ENCODE peak calls at places on chromosomes 16 and 17, in seven cellular contexts. T, M, F, I, N, X and R are unnamed samples.

GRCh38 chr16:67674851-67675578 is 8.4 kb downstream of the C16orf86 start:
- DNase-seq in T (no peak), M (no peak), F (no peak), I (no peak), N (no peak), X (no peak), R (no peak)

GRCh38 chr16:10828851-10829331 is 10.3 kb upstream of the TVP23A start:
- DNase-seq in T (peak), M (no peak), F (no peak), I (peak), N (no peak), X (peak), R (peak)

GRCh38 chr17:77420804-77421634 is 280.2 kb downstream of the SEC14L1 start:
- DNase-seq in T (no peak), M (no peak), F (peak), I (peak), N (no peak), X (no peak), R (peak)

GRCh38 chr16:87853411-87854052 is 15.8 kb downstream of the SLC7A5 start:
- DNase-seq in T (peak), M (peak), F (peak), I (peak), N (peak), X (peak), R (peak)

GRCh38 chr16:65415460-65415859 is 293.6 kb upstream of the CDH11 start:
- DNase-seq in T (no peak), M (no peak), F (no peak), I (peak), N (no peak), X (no peak), R (no peak)

GRCh38 chr17:74394977-74395376 is 27.7 kb downstream of the GPR142 start:
- DNase-seq in T (no peak), M (no peak), F (no peak), I (no peak), N (no peak), X (no peak), R (no peak)

GRCh38 chr16:4091638-4092037 is 24.6 kb downstream of the ADCY9 start:
- DNase-seq in T (no peak), M (no peak), F (no peak), I (no peak), N (no peak), X (no peak), R (no peak)

GRCh38 chr17:4807534-4808377 is 804 bp downstream of the PLD2 start:
- DNase-seq in T (no peak), M (no peak), F (no peak), I (peak), N (no peak), X (no peak), R (no peak)

GRCh38 chr16:12318661-12319463 is 342.3 kb downstream of the SNX29 start:
- DNase-seq in T (no peak), M (no peak), F (no peak), I (peak), N (no peak), X (no peak), R (no peak)

GRCh38 chr16:11836653-11837244 is 14.6 kb downstream of the RSL1D1 start:
- DNase-seq in T (peak), M (no peak), F (no peak), I (peak), N (no peak), X (no peak), R (peak)

GRCh38 chr17:17514993-17515920 is 19.1 kb upstream of the RASD1 start:
- DNase-seq in T (no peak), M (no peak), F (peak), I (peak), N (no peak), X (peak), R (no peak)

GRCh38 chr17:27848941-27849340 is 44.2 kb downstream of the LYRM9 start:
- DNase-seq in T (no peak), M (no peak), F (no peak), I (no peak), N (no peak), X (no peak), R (no peak)